ENCODE peak calls at places on chromosomes 7 and 10, in ten cellular contexts. One of them, this sample, is unnamed.

GRCh38 chr7:7188091-7188490 is 5.7 kb downstream of the C1GALT1 start:
- ATAC-seq in left cardiac atrium: no peak
- ATAC-seq in stimulated activated naive CD8-positive, alpha-beta T cell treated with anti-CD3 and anti-CD28 coated beads, Interleukin-15, amount 100 ng/mL, for 72 hours: peak; percentile 58
- ATAC-seq in upper lobe of right lung: no peak
- ATAC-seq in central memory CD8-positive, alpha-beta T cell: no peak
- ATAC-seq in body of pancreas: no peak
- ATAC-seq in activated T-cell treated with anti-CD3 and anti-CD28 coated beads, Interleukin-2, amount 50 U/mL, for 72 hours: peak; percentile 33
- ATAC-seq in right cardiac atrium: no peak
- ATAC-seq in activated CD8-positive, alpha-beta memory T cell treated with anti-CD3 and anti-CD28 coated beads, Interleukin-2, amount 10 ng/mL, durations not matched to agents 7 days and 5 days: no peak
- ATAC-seq in mucosa of descending colon: no peak
- ATAC-seq in this sample: no peak

GRCh38 chr7:22277375-22277774 is 79.6 kb downstream of the RAPGEF5 start:
- ATAC-seq in activated T-cell treated with anti-CD3 and anti-CD28 coated beads, Interleukin-2, amount 50 U/mL, for 72 hours: no peak
- ATAC-seq in central memory CD8-positive, alpha-beta T cell: no peak
- ATAC-seq in left cardiac atrium: no peak
- ATAC-seq in mucosa of descending colon: no peak
- ATAC-seq in upper lobe of right lung: no peak
- ATAC-seq in body of pancreas: no peak
- ATAC-seq in right cardiac atrium: no peak
- ATAC-seq in stimulated activated naive CD8-positive, alpha-beta T cell treated with anti-CD3 and anti-CD28 coated beads, Interleukin-15, amount 100 ng/mL, for 72 hours: no peak
- ATAC-seq in activated CD8-positive, alpha-beta memory T cell treated with anti-CD3 and anti-CD28 coated beads, Interleukin-2, amount 10 ng/mL, durations not matched to agents 7 days and 5 days: no peak
- ATAC-seq in this sample: no peak

GRCh38 chr7:192701-193536 is 548 bp downstream of the FAM20C start:
- ATAC-seq in central memory CD8-positive, alpha-beta T cell: no peak
- ATAC-seq in body of pancreas: peak; percentile 31
- ATAC-seq in upper lobe of right lung: no peak
- ATAC-seq in stimulated activated naive CD8-positive, alpha-beta T cell treated with anti-CD3 and anti-CD28 coated beads, Interleukin-15, amount 100 ng/mL, for 72 hours: peak; percentile 16
- ATAC-seq in activated T-cell treated with anti-CD3 and anti-CD28 coated beads, Interleukin-2, amount 50 U/mL, for 72 hours: peak; percentile 3
- ATAC-seq in activated CD8-positive, alpha-beta memory T cell treated with anti-CD3 and anti-CD28 coated beads, Interleukin-2, amount 10 ng/mL, durations not matched to agents 7 days and 5 days: peak; percentile 13
- ATAC-seq in right cardiac atrium: no peak
- ATAC-seq in mucosa of descending colon: peak; percentile 14
- ATAC-seq in left cardiac atrium: peak; percentile 17
- ATAC-seq in this sample: peak; percentile 11

GRCh38 chr10:29332761-29333148 is 43.9 kb downstream of the LYZL1 start:
- ATAC-seq in right cardiac atrium: no peak
- ATAC-seq in activated CD8-positive, alpha-beta memory T cell treated with anti-CD3 and anti-CD28 coated beads, Interleukin-2, amount 10 ng/mL, durations not matched to agents 7 days and 5 days: no peak
- ATAC-seq in activated T-cell treated with anti-CD3 and anti-CD28 coated beads, Interleukin-2, amount 50 U/mL, for 72 hours: no peak
- ATAC-seq in upper lobe of right lung: no peak
- ATAC-seq in central memory CD8-positive, alpha-beta T cell: no peak
- ATAC-seq in mucosa of descending colon: no peak
- ATAC-seq in body of pancreas: no peak
- ATAC-seq in left cardiac atrium: no peak
- ATAC-seq in stimulated activated naive CD8-positive, alpha-beta T cell treated with anti-CD3 and anti-CD28 coated beads, Interleukin-15, amount 100 ng/mL, for 72 hours: no peak
- ATAC-seq in this sample: no peak

GRCh38 chr7:25312968-25313367 is 84.7 kb upstream of the NPVF start:
- ATAC-seq in left cardiac atrium: no peak
- ATAC-seq in right cardiac atrium: no peak
- ATAC-seq in upper lobe of right lung: no peak
- ATAC-seq in central memory CD8-positive, alpha-beta T cell: no peak
- ATAC-seq in activated T-cell treated with anti-CD3 and anti-CD28 coated beads, Interleukin-2, amount 50 U/mL, for 72 hours: no peak
- ATAC-seq in mucosa of descending colon: no peak
- ATAC-seq in body of pancreas: no peak
- ATAC-seq in stimulated activated naive CD8-positive, alpha-beta T cell treated with anti-CD3 and anti-CD28 coated beads, Interleukin-15, amount 100 ng/mL, for 72 hours: no peak
- ATAC-seq in activated CD8-positive, alpha-beta memory T cell treated with anti-CD3 and anti-CD28 coated beads, Interleukin-2, amount 10 ng/mL, durations not matched to agents 7 days and 5 days: no peak
- ATAC-seq in this sample: no peak

GRCh38 chr10:86250399-86250798 is 116.2 kb downstream of the GRID1 start:
- ATAC-seq in activated CD8-positive, alpha-beta memory T cell treated with anti-CD3 and anti-CD28 coated beads, Interleukin-2, amount 10 ng/mL, durations not matched to agents 7 days and 5 days: no peak
- ATAC-seq in body of pancreas: no peak
- ATAC-seq in upper lobe of right lung: no peak
- ATAC-seq in mucosa of descending colon: no peak
- ATAC-seq in stimulated activated naive CD8-positive, alpha-beta T cell treated with anti-CD3 and anti-CD28 coated beads, Interleukin-15, amount 100 ng/mL, for 72 hours: peak; percentile 31
- ATAC-seq in central memory CD8-positive, alpha-beta T cell: no peak
- ATAC-seq in left cardiac atrium: peak; percentile 82
- ATAC-seq in activated T-cell treated with anti-CD3 and anti-CD28 coated beads, Interleukin-2, amount 50 U/mL, for 72 hours: no peak
- ATAC-seq in right cardiac atrium: peak; percentile 69
- ATAC-seq in this sample: no peak

GRCh38 chr7:47852330-47853245 is 95.7 kb downstream of the PKD1L1 start:
- ATAC-seq in stimulated activated naive CD8-positive, alpha-beta T cell treated with anti-CD3 and anti-CD28 coated beads, Interleukin-15, amount 100 ng/mL, for 72 hours: peak; percentile 55
- ATAC-seq in activated T-cell treated with anti-CD3 and anti-CD28 coated beads, Interleukin-2, amount 50 U/mL, for 72 hours: peak; percentile 45
- ATAC-seq in body of pancreas: no peak
- ATAC-seq in central memory CD8-positive, alpha-beta T cell: no peak
- ATAC-seq in left cardiac atrium: no peak
- ATAC-seq in mucosa of descending colon: peak; percentile 23
- ATAC-seq in upper lobe of right lung: peak; percentile 43
- ATAC-seq in right cardiac atrium: peak; percentile 22
- ATAC-seq in activated CD8-positive, alpha-beta memory T cell treated with anti-CD3 and anti-CD28 coated beads, Interleukin-2, amount 10 ng/mL, durations not matched to agents 7 days and 5 days: peak; percentile 42
- ATAC-seq in this sample: no peak

GRCh38 chr7:13104128-13104527 is 416.7 kb downstream of the ARL4A start:
- ATAC-seq in central memory CD8-positive, alpha-beta T cell: no peak
- ATAC-seq in left cardiac atrium: no peak
- ATAC-seq in activated T-cell treated with anti-CD3 and anti-CD28 coated beads, Interleukin-2, amount 50 U/mL, for 72 hours: no peak
- ATAC-seq in activated CD8-positive, alpha-beta memory T cell treated with anti-CD3 and anti-CD28 coated beads, Interleukin-2, amount 10 ng/mL, durations not matched to agents 7 days and 5 days: peak; percentile 44
- ATAC-seq in right cardiac atrium: no peak
- ATAC-seq in body of pancreas: no peak
- ATAC-seq in stimulated activated naive CD8-positive, alpha-beta T cell treated with anti-CD3 and anti-CD28 coated beads, Interleukin-15, amount 100 ng/mL, for 72 hours: no peak
- ATAC-seq in mucosa of descending colon: no peak
- ATAC-seq in upper lobe of right lung: peak; percentile 21
- ATAC-seq in this sample: no peak

GRCh38 chr7:7433736-7434260 is 101.9 kb downstream of the COL28A1 start:
- ATAC-seq in activated CD8-positive, alpha-beta memory T cell treated with anti-CD3 and anti-CD28 coated beads, Interleukin-2, amount 10 ng/mL, durations not matched to agents 7 days and 5 days: no peak
- ATAC-seq in central memory CD8-positive, alpha-beta T cell: no peak
- ATAC-seq in upper lobe of right lung: no peak
- ATAC-seq in body of pancreas: no peak
- ATAC-seq in right cardiac atrium: no peak
- ATAC-seq in activated T-cell treated with anti-CD3 and anti-CD28 coated beads, Interleukin-2, amount 50 U/mL, for 72 hours: no peak
- ATAC-seq in mucosa of descending colon: no peak
- ATAC-seq in stimulated activated naive CD8-positive, alpha-beta T cell treated with anti-CD3 and anti-CD28 coated beads, Interleukin-15, amount 100 ng/mL, for 72 hours: no peak
- ATAC-seq in left cardiac atrium: no peak
- ATAC-seq in this sample: no peak

GRCh38 chr7:106256137-106256536 is 28.6 kb downstream of the NAMPT start:
- ATAC-seq in body of pancreas: peak; percentile 65
- ATAC-seq in upper lobe of right lung: no peak
- ATAC-seq in left cardiac atrium: no peak
- ATAC-seq in central memory CD8-positive, alpha-beta T cell: no peak
- ATAC-seq in activated T-cell treated with anti-CD3 and anti-CD28 coated beads, Interleukin-2, amount 50 U/mL, for 72 hours: no peak
- ATAC-seq in mucosa of descending colon: no peak
- ATAC-seq in stimulated activated naive CD8-positive, alpha-beta T cell treated with anti-CD3 and anti-CD28 coated beads, Interleukin-15, amount 100 ng/mL, for 72 hours: no peak
- ATAC-seq in right cardiac atrium: no peak
- ATAC-seq in activated CD8-positive, alpha-beta memory T cell treated with anti-CD3 and anti-CD28 coated beads, Interleukin-2, amount 10 ng/mL, durations not matched to agents 7 days and 5 days: no peak
- ATAC-seq in this sample: no peak

GRCh38 chr7:142248166-142249160 is 9.4 kb downstream of the PRSS58 start:
- ATAC-seq in activated CD8-positive, alpha-beta memory T cell treated with anti-CD3 and anti-CD28 coated beads, Interleukin-2, amount 10 ng/mL, durations not matched to agents 7 days and 5 days: no peak
- ATAC-seq in right cardiac atrium: no peak
- ATAC-seq in activated T-cell treated with anti-CD3 and anti-CD28 coated beads, Interleukin-2, amount 50 U/mL, for 72 hours: no peak
- ATAC-seq in central memory CD8-positive, alpha-beta T cell: no peak
- ATAC-seq in stimulated activated naive CD8-positive, alpha-beta T cell treated with anti-CD3 and anti-CD28 coated beads, Interleukin-15, amount 100 ng/mL, for 72 hours: peak; percentile 29
- ATAC-seq in upper lobe of right lung: no peak
- ATAC-seq in left cardiac atrium: no peak
- ATAC-seq in mucosa of descending colon: no peak
- ATAC-seq in body of pancreas: no peak
- ATAC-seq in this sample: no peak

GRCh38 chr10:121168513-121169216 is 317.5 kb downstream of the WDR11 start:
- ATAC-seq in right cardiac atrium: peak; percentile 19
- ATAC-seq in upper lobe of right lung: peak; percentile 36
- ATAC-seq in mucosa of descending colon: no peak
- ATAC-seq in activated CD8-positive, alpha-beta memory T cell treated with anti-CD3 and anti-CD28 coated beads, Interleukin-2, amount 10 ng/mL, durations not matched to agents 7 days and 5 days: no peak
- ATAC-seq in left cardiac atrium: peak; percentile 60
- ATAC-seq in body of pancreas: no peak
- ATAC-seq in central memory CD8-positive, alpha-beta T cell: no peak
- ATAC-seq in stimulated activated naive CD8-positive, alpha-beta T cell treated with anti-CD3 and anti-CD28 coated beads, Interleukin-15, amount 100 ng/mL, for 72 hours: no peak
- ATAC-seq in activated T-cell treated with anti-CD3 and anti-CD28 coated beads, Interleukin-2, amount 50 U/mL, for 72 hours: no peak
- ATAC-seq in this sample: no peak

GRCh38 chr7:44157116-44158059 is 16.3 kb upstream of the MYL7 start:
- ATAC-seq in upper lobe of right lung: no peak
- ATAC-seq in activated CD8-positive, alpha-beta memory T cell treated with anti-CD3 and anti-CD28 coated beads, Interleukin-2, amount 10 ng/mL, durations not matched to agents 7 days and 5 days: no peak
- ATAC-seq in mucosa of descending colon: no peak
- ATAC-seq in stimulated activated naive CD8-positive, alpha-beta T cell treated with anti-CD3 and anti-CD28 coated beads, Interleukin-15, amount 100 ng/mL, for 72 hours: no peak
- ATAC-seq in central memory CD8-positive, alpha-beta T cell: no peak
- ATAC-seq in left cardiac atrium: no peak
- ATAC-seq in right cardiac atrium: no peak
- ATAC-seq in activated T-cell treated with anti-CD3 and anti-CD28 coated beads, Interleukin-2, amount 50 U/mL, for 72 hours: no peak
- ATAC-seq in body of pancreas: no peak
- ATAC-seq in this sample: no peak